ENCODE peak calls at places on chromosomes 2 and 18, in eight cellular contexts. P is CD4-positive, alpha-beta T cell; B is right lobe of liver; L is transverse colon; Y is H9; Z is gastrocnemius medialis; D is WERI-Rb-1; A is heart left ventricle. S is an unnamed sample.

GRCh38 chr2:144020047-144020446 is 499.9 kb downstream of the ZEB2 start:
- DNase-seq in P (no peak), B (no peak), L (no peak), Y (peak; percentile 31), Z (no peak), D (no peak), A (no peak), S (no peak)

GRCh38 chr18:32271649-32272324 is 81.9 kb downstream of the MEP1B start:
- DNase-seq in P (no peak), B (no peak), L (peak; percentile 21), Y (no peak), Z (no peak), D (peak; percentile 14), A (no peak), S (no peak)

GRCh38 chr2:24456610-24457556 is 34.2 kb upstream of the NCOA1 start:
- DNase-seq in P (no peak), B (no peak), L (peak; percentile 54), Y (no peak), Z (peak; percentile 92), D (peak; percentile 65), A (peak; percentile 66), S (no peak)

GRCh38 chr2:44936715-44937687 is 4.5 kb upstream of the SIX3 start:
- DNase-seq in P (no peak), B (no peak), L (no peak), Y (peak; percentile 73), Z (no peak), D (peak; percentile 53), A (no peak), S (no peak)

GRCh38 chr18:26462304-26462703 is 86.0 kb downstream of the KCTD1 start:
- DNase-seq in P (no peak), B (no peak), L (no peak), Y (no peak), Z (no peak), D (no peak), A (no peak), S (no peak)

GRCh38 chr2:136670-137069 is 90.4 kb upstream of the FAM110C start:
- DNase-seq in P (no peak), B (no peak), L (no peak), Y (peak; percentile 61), Z (no peak), D (no peak), A (no peak), S (no peak)

GRCh38 chr2:1268034-1268433 is 145.2 kb upstream of the TPO start:
- DNase-seq in P (no peak), B (no peak), L (no peak), Y (no peak), Z (no peak), D (no peak), A (no peak), S (no peak)

GRCh38 chr18:35582899-35583558 is 1.5 kb downstream of the GALNT1 start:
- DNase-seq in P (no peak), B (no peak), L (no peak), Y (no peak), Z (no peak), D (no peak), A (no peak), S (no peak)

GRCh38 chr18:23143871-23144270 is 8.6 kb downstream of the CABLES1 start:
- DNase-seq in P (no peak), B (no peak), L (no peak), Y (no peak), Z (no peak), D (peak; percentile 19), A (no peak), S (no peak)

GRCh38 chr2:8551622-8552074 is 130.2 kb upstream of the ID2 start:
- DNase-seq in P (peak; percentile 2), B (no peak), L (peak; percentile 3), Y (peak; percentile 10), Z (peak; percentile 2), D (no peak), A (no peak), S (no peak)

GRCh38 chr2:145108959-145109710 is 589.2 kb upstream of the ZEB2 start:
- DNase-seq in P (no peak), B (no peak), L (no peak), Y (no peak), Z (no peak), D (no peak), A (no peak), S (no peak)

GRCh38 chr2:170812716-170813585 is 3.7 kb upstream of the GAD1 start:
- DNase-seq in P (no peak), B (no peak), L (no peak), Y (peak; percentile 44), Z (peak; percentile 27), D (peak; percentile 40), A (no peak), S (no peak)

GRCh38 chr2:225536036-225536435 is 136.5 kb downstream of the NYAP2 start:
- DNase-seq in P (no peak), B (no peak), L (no peak), Y (no peak), Z (no peak), D (no peak), A (no peak), S (no peak)

GRCh38 chr2:217980036-217980435 is 22.8 kb downstream of the TNS1 start:
- DNase-seq in P (no peak), B (no peak), L (peak; percentile 35), Y (no peak), Z (peak; percentile 67), D (no peak), A (peak; percentile 70), S (no peak)

GRCh38 chr18:43277164-43277600 is at the start of gene SYT4:
- DNase-seq in P (no peak), B (peak; percentile 48), L (no peak), Y (peak; percentile 91), Z (no peak), D (peak; percentile 84), A (peak; percentile 56), S (peak; percentile 64)
- H3K27ac ChIP-seq in P (no peak within 1 kb of the TSS), B (no peak within 1 kb of the TSS), L (no peak within 1 kb of the TSS), Y (no peak within 1 kb of the TSS), Z (no peak within 1 kb of the TSS), D (peak within 1 kb of the TSS; percentile 78), A (no peak within 1 kb of the TSS), S (no peak within 1 kb of the TSS)

DNA sequence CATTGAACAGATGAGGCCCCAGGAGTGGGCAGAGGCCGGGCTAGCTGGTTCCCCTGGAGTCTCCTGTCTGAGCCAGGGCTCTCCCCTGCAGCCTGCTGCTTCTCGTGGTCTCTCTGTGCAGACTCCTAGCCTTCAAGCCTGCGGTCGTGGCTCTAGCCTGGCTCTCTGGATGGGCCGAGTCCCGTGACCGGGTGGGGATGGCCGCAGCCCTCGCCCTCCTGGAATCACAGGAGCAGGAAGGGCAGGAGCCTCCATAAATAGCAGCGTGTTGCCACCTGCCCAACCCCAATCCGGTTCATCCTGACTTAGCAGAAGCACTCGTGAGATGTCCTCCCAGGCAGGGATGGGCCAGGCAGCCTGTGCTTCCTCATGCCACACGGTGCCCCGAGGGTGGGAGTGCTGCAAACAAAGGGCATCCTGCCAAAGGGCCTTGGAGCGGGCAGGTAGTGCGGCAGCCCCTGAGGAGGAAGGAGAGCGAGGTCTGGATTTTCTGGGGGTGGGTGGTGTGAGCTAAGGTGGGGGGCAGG is 43.9 kb downstream of the FOSL2 start:
- DNase-seq in P (no peak), B (no peak), L (peak; percentile 88), Y (no peak), Z (peak; percentile 51), D (no peak), A (no peak), S (no peak)
- H3K27ac ChIP-seq in P (no peak overlapping the region), B (no peak overlapping the region), L (peak overlapping the region; percentile 88), Y (no peak overlapping the region), Z (no peak overlapping the region), D (no peak overlapping the region), A (no peak overlapping the region), S (no peak overlapping the region)

GRCh38 chr2:189659734-189660133 is 1.5 kb upstream of the ASNSD1 start:
- DNase-seq in P (no peak), B (no peak), L (no peak), Y (no peak), Z (no peak), D (no peak), A (no peak), S (no peak)

GRCh38 chr2:189658808-189659207 is 2.5 kb upstream of the ASNSD1 start:
- DNase-seq in P (no peak), B (no peak), L (no peak), Y (no peak), Z (no peak), D (no peak), A (no peak), S (no peak)

GRCh38 chr2:189660803-189661147 is 484 bp upstream of the ASNSD1 start:
- DNase-seq in P (no peak), B (no peak), L (no peak), Y (no peak), Z (no peak), D (no peak), A (no peak), S (no peak)

GRCh38 chr2:189658281-189658680 is 3.0 kb upstream of the ASNSD1 start:
- DNase-seq in P (no peak), B (no peak), L (no peak), Y (no peak), Z (no peak), D (no peak), A (no peak), S (no peak)

DNA sequence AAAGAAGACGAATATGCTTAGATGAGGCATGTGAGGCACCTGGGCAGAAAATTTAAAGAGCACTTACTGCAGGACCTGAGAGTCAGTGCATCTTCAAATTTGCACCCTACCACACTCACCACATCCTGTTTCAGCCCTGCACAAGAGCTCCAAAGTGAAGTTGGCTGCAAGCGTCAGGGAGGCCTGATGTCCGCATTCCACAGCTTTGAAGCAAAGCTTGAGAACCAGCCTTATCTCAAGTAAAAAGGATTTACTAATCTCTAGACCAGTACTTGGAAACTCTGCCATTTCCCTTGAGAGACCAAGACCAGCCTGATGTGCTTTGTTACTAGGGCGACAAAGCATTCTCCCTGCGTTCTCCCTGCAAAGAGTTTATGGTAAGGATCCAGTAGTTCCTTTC is 3.4 kb upstream of the ASNSD1 start:
- DNase-seq in P (peak; percentile 45), B (no peak), L (peak; percentile 33), Y (no peak), Z (no peak), D (no peak), A (no peak), S (no peak)
- H3K27ac ChIP-seq in P (peak overlapping the region; percentile 67), B (no peak overlapping the region), L (peak overlapping the region; percentile 1), Y (no peak overlapping the region), Z (no peak overlapping the region), D (no peak overlapping the region), A (no peak overlapping the region), S (peak overlapping the region; percentile 46)

GRCh38 chr2:23412556-23413155 is 27.7 kb downstream of the KLHL29 start:
- DNase-seq in P (no peak), B (no peak), L (no peak), Y (no peak), Z (no peak), D (no peak), A (no peak), S (no peak)
- H3K27ac ChIP-seq in P (no peak overlapping the region), B (no peak overlapping the region), L (no peak overlapping the region), Y (no peak overlapping the region), Z (no peak overlapping the region), D (no peak overlapping the region), A (no peak overlapping the region), S (no peak overlapping the region)

DNA sequence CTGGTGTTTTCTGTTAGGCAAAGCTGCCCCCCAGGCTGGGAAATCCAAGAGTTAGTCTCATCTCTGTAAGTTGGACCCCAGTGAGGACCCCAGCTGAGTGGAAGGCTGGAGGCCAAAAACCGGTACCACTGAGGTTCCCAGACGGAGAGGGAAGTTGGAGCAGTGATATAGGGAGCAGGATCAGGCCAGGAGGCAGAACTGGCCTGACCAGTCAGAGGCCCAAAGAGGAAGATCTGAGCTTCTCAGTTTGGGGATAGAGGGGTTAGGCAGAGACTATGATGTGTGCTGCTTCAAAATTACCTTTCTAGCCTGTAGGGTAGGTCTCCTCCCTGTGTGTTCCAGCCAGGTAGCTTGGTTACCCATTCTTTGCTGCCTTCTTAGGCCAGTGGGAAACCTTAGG is 4.6 kb upstream of the RNF181 start:
- DNase-seq in P (no peak), B (no peak), L (no peak), Y (no peak), Z (no peak), D (no peak), A (no peak), S (no peak)
- H3K27ac ChIP-seq in P (no peak overlapping the region), B (no peak overlapping the region), L (peak overlapping the region; percentile 66), Y (no peak overlapping the region), Z (peak overlapping the region; percentile 88), D (no peak overlapping the region), A (peak overlapping the region; percentile 83), S (peak overlapping the region; percentile 92)

S was measured in left lung.